ENCODE peak calls at places on chromosomes 13 and 19, in eight cellular contexts. One of them, this sample, is unnamed.

GRCh38 chr19:572891-573825 is 762 bp downstream of the BSG start:
- DNase-seq in GM23338: peak; percentile 59
- DNase-seq in keratinocyte: no peak
- DNase-seq in Karpas-422: peak; percentile 59
- DNase-seq in mesendoderm: peak; percentile 74
- DNase-seq in MM.1S: peak; percentile 28
- DNase-seq in hepatocyte: peak; percentile 70
- DNase-seq in neural progenitor cell: peak; percentile 78
- DNase-seq in this sample: no peak

GRCh38 chr19:8355631-8356402 is 8.1 kb upstream of the ANGPTL4 start:
- DNase-seq in hepatocyte: peak; percentile 53
- DNase-seq in MM.1S: no peak
- DNase-seq in Karpas-422: no peak
- DNase-seq in neural progenitor cell: no peak
- DNase-seq in GM23338: no peak
- DNase-seq in mesendoderm: no peak
- DNase-seq in keratinocyte: peak; percentile 84
- DNase-seq in this sample: peak; percentile 70

GRCh38 chr19:5436101-5436947 is 18.9 kb upstream of the ZNRF4 start:
- DNase-seq in keratinocyte: no peak
- DNase-seq in GM23338: peak; percentile 96
- DNase-seq in MM.1S: no peak
- DNase-seq in mesendoderm: peak; percentile 90
- DNase-seq in hepatocyte: peak; percentile 68
- DNase-seq in Karpas-422: no peak
- DNase-seq in neural progenitor cell: peak; percentile 95
- DNase-seq in this sample: no peak

GRCh38 chr19:40035996-40036395 is 20.0 kb downstream of the ZNF780B start:
- DNase-seq in mesendoderm: peak; percentile 26
- DNase-seq in GM23338: peak; percentile 4
- DNase-seq in MM.1S: no peak
- DNase-seq in keratinocyte: no peak
- DNase-seq in neural progenitor cell: no peak
- DNase-seq in Karpas-422: no peak
- DNase-seq in hepatocyte: no peak
- DNase-seq in this sample: no peak

GRCh38 chr19:53057904-53058579 is 13.5 kb downstream of the ERVV-2 start:
- DNase-seq in hepatocyte: peak; percentile 86
- DNase-seq in mesendoderm: peak; percentile 67
- DNase-seq in Karpas-422: no peak
- DNase-seq in MM.1S: no peak
- DNase-seq in neural progenitor cell: peak; percentile 66
- DNase-seq in keratinocyte: no peak
- DNase-seq in GM23338: peak; percentile 97
- DNase-seq in this sample: no peak

GRCh38 chr13:87712012-87712411 is 40.8 kb downstream of the SLITRK5 start:
- DNase-seq in MM.1S: no peak
- DNase-seq in GM23338: peak; percentile 32
- DNase-seq in Karpas-422: no peak
- DNase-seq in mesendoderm: no peak
- DNase-seq in keratinocyte: no peak
- DNase-seq in neural progenitor cell: peak; percentile 3
- DNase-seq in hepatocyte: no peak
- DNase-seq in this sample: no peak

GRCh38 chr19:35555301-35556005 is 8.0 kb downstream of the ATP4A start:
- DNase-seq in mesendoderm: peak; percentile 75
- DNase-seq in keratinocyte: no peak
- DNase-seq in Karpas-422: peak; percentile 67
- DNase-seq in neural progenitor cell: peak; percentile 75
- DNase-seq in GM23338: peak; percentile 84
- DNase-seq in MM.1S: no peak
- DNase-seq in hepatocyte: no peak
- DNase-seq in this sample: no peak

GRCh38 chr19:32166238-32166637 is 179.2 kb upstream of the ZNF507 start:
- DNase-seq in GM23338: no peak
- DNase-seq in MM.1S: no peak
- DNase-seq in neural progenitor cell: no peak
- DNase-seq in hepatocyte: no peak
- DNase-seq in mesendoderm: no peak
- DNase-seq in Karpas-422: no peak
- DNase-seq in keratinocyte: no peak
- DNase-seq in this sample: no peak

GRCh38 chr19:3398114-3398899 is 31.9 kb downstream of the NFIC start:
- DNase-seq in hepatocyte: peak; percentile 62
- DNase-seq in neural progenitor cell: peak; percentile 46
- DNase-seq in GM23338: peak; percentile 63
- DNase-seq in Karpas-422: no peak
- DNase-seq in mesendoderm: peak; percentile 39
- DNase-seq in keratinocyte: no peak
- DNase-seq in MM.1S: no peak
- DNase-seq in this sample: no peak

GRCh38 chr19:47768604-47769003 is 9.9 kb upstream of the SELENOW start:
- DNase-seq in MM.1S: no peak
- DNase-seq in Karpas-422: no peak
- DNase-seq in GM23338: no peak
- DNase-seq in neural progenitor cell: no peak
- DNase-seq in mesendoderm: no peak
- DNase-seq in keratinocyte: no peak
- DNase-seq in hepatocyte: no peak
- DNase-seq in this sample: no peak

GRCh38 chr13:46385946-46386345 is 1.1 kb downstream of the RUBCNL start:
- DNase-seq in mesendoderm: peak; percentile 81
- DNase-seq in GM23338: peak; percentile 32
- DNase-seq in neural progenitor cell: peak; percentile 5
- DNase-seq in Karpas-422: no peak
- DNase-seq in MM.1S: no peak
- DNase-seq in hepatocyte: no peak
- DNase-seq in keratinocyte: no peak
- DNase-seq in this sample: no peak
- H3K79me2 ChIP-seq in mesendoderm: no peaks in the 10 kb centered on the region
- H3K79me2 ChIP-seq in GM23338: no peaks in the 10 kb centered on the region
- H3K79me2 ChIP-seq in neural progenitor cell: no peaks in the 10 kb centered on the region
- H3K79me2 ChIP-seq in Karpas-422: no peaks in the 10 kb centered on the region
- H3K79me2 ChIP-seq in MM.1S: no peaks in the 10 kb centered on the region
- H3K79me2 ChIP-seq in hepatocyte: no peaks in the 10 kb centered on the region
- H3K79me2 ChIP-seq in keratinocyte: no peaks in the 10 kb centered on the region
- H3K79me2 ChIP-seq in this sample: no peaks in the 10 kb centered on the region

DNA sequence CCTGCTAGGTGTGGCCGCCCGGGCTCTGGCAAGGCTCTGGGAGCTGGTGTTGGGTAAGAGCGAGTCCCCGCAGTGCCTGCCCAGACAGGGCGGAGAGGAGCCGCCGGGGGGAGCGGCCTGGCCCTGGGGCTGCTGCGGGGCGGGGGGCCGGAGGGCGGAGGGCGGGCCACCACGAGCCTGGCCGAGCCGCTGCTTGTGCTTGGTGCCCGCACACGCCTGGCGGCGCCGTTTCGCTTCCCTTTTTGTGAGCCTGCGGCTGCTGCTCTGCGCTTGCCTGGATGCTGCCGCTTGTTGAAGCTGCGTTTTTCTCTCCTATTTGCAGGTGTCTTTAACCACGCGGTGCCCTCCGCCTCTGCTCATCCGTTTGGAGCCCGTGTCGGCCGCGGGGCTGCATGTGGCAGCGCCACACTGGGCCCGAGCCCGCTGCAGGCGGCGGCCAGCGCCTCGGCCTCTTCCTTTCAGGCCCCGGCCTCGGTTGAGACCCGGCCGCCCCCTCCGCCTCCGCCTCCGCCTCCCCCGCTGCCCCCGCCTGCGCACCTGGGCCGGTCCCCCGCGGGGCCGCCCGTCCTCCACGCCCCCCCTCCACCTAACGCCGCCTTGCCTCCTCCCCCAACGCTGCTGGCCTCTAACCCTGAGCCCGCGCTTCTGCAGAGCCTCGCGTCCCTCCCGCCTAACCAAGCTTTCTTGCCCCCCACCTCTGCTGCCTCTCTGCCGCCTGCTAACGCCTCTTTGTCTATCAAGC is 8.5 kb downstream of the PLEKHJ1 start:
- DNase-seq in Karpas-422: no peak
- DNase-seq in hepatocyte: no peak
- DNase-seq in keratinocyte: no peak
- DNase-seq in mesendoderm: no peak
- DNase-seq in GM23338: peak; percentile 33
- DNase-seq in MM.1S: no peak
- DNase-seq in neural progenitor cell: no peak
- DNase-seq in this sample: no peak
- H3K4me2 ChIP-seq in Karpas-422: no peak overlapping the region
- H3K4me2 ChIP-seq in hepatocyte: no peak overlapping the region
- H3K4me2 ChIP-seq in keratinocyte: no peak overlapping the region
- H3K4me2 ChIP-seq in mesendoderm: no peak overlapping the region
- H3K4me2 ChIP-seq in GM23338: no peak overlapping the region
- H3K4me2 ChIP-seq in MM.1S: no peak overlapping the region
- H3K4me2 ChIP-seq in neural progenitor cell: no peak overlapping the region
- H3K4me2 ChIP-seq in this sample: no peak overlapping the region

GRCh38 chr13:27257233-27257568 is 5.8 kb downstream of the RPL21 start:
- DNase-seq in mesendoderm: no peak
- DNase-seq in neural progenitor cell: no peak
- DNase-seq in GM23338: no peak
- DNase-seq in hepatocyte: no peak
- DNase-seq in Karpas-422: no peak
- DNase-seq in MM.1S: no peak
- DNase-seq in keratinocyte: no peak
- DNase-seq in this sample: no peak

GRCh38 chr13:27251166-27252088 is at the start of gene RPL21:
- DNase-seq in mesendoderm: peak; percentile 97
- DNase-seq in MM.1S: peak; percentile 86
- DNase-seq in neural progenitor cell: peak; percentile 94
- DNase-seq in Karpas-422: peak; percentile 98
- DNase-seq in hepatocyte: peak; percentile 96
- DNase-seq in keratinocyte: peak; percentile 72
- DNase-seq in GM23338: peak; percentile 96
- DNase-seq in this sample: peak; percentile 86

GRCh38 chr13:27257648-27258253 is 6.4 kb downstream of the RPL21 start:
- DNase-seq in neural progenitor cell: no peak
- DNase-seq in hepatocyte: no peak
- DNase-seq in MM.1S: no peak
- DNase-seq in Karpas-422: no peak
- DNase-seq in keratinocyte: no peak
- DNase-seq in GM23338: no peak
- DNase-seq in mesendoderm: no peak
- DNase-seq in this sample: no peak

GRCh38 chr13:27250833-27251165 is 559 bp upstream of the RPL21 start:
- DNase-seq in keratinocyte: no peak
- DNase-seq in Karpas-422: no peak
- DNase-seq in neural progenitor cell: no peak
- DNase-seq in GM23338: no peak
- DNase-seq in hepatocyte: no peak
- DNase-seq in MM.1S: no peak
- DNase-seq in mesendoderm: no peak
- DNase-seq in this sample: no peak

GRCh38 chr13:27252467-27252866 is 1.1 kb downstream of the RPL21 start:
- DNase-seq in keratinocyte: no peak
- DNase-seq in MM.1S: no peak
- DNase-seq in neural progenitor cell: no peak
- DNase-seq in hepatocyte: no peak
- DNase-seq in Karpas-422: no peak
- DNase-seq in GM23338: no peak
- DNase-seq in mesendoderm: no peak
- DNase-seq in this sample: no peak
- H3K79me2 ChIP-seq in keratinocyte: peaks cover 65% of the 10 kb centered on the region
- H3K79me2 ChIP-seq in MM.1S: peaks cover 60% of the 10 kb centered on the region
- H3K79me2 ChIP-seq in neural progenitor cell: peaks cover 87% of the 10 kb centered on the region
- H3K79me2 ChIP-seq in hepatocyte: peaks cover 65% of the 10 kb centered on the region
- H3K79me2 ChIP-seq in Karpas-422: peaks cover 52% of the 10 kb centered on the region
- H3K79me2 ChIP-seq in GM23338: peaks cover 68% of the 10 kb centered on the region
- H3K79me2 ChIP-seq in mesendoderm: peaks cover 33% of the 10 kb centered on the region
- H3K79me2 ChIP-seq in this sample: peaks cover 72% of the 10 kb centered on the region

GRCh38 chr13:19601749-19602725 is 31.4 kb upstream of the MPHOSPH8 start:
- DNase-seq in hepatocyte: peak; percentile 66
- DNase-seq in keratinocyte: no peak
- DNase-seq in Karpas-422: no peak
- DNase-seq in MM.1S: peak; percentile 38
- DNase-seq in mesendoderm: peak; percentile 71
- DNase-seq in neural progenitor cell: peak; percentile 77
- DNase-seq in GM23338: peak; percentile 82
- DNase-seq in this sample: peak; percentile 46
- H3K4me2 ChIP-seq in hepatocyte: peak overlapping the region; percentile 95
- H3K4me2 ChIP-seq in keratinocyte: peak overlapping the region; percentile 89
- H3K4me2 ChIP-seq in Karpas-422: no peak overlapping the region
- H3K4me2 ChIP-seq in MM.1S: peak overlapping the region; percentile 41
- H3K4me2 ChIP-seq in mesendoderm: peak overlapping the region; percentile 59
- H3K4me2 ChIP-seq in neural progenitor cell: peak overlapping the region; percentile 85
- H3K4me2 ChIP-seq in GM23338: peak overlapping the region; percentile 92
- H3K4me2 ChIP-seq in this sample: peak overlapping the region; percentile 94

GRCh38 chr13:78161266-78161665 is 242.6 kb upstream of the EDNRB start:
- DNase-seq in Karpas-422: no peak
- DNase-seq in neural progenitor cell: no peak
- DNase-seq in mesendoderm: no peak
- DNase-seq in MM.1S: no peak
- DNase-seq in GM23338: no peak
- DNase-seq in keratinocyte: no peak
- DNase-seq in hepatocyte: no peak
- DNase-seq in this sample: no peak
- H3K79me2 ChIP-seq in Karpas-422: no peaks in the 10 kb centered on the region
- H3K79me2 ChIP-seq in neural progenitor cell: no peaks in the 10 kb centered on the region
- H3K79me2 ChIP-seq in mesendoderm: no peaks in the 10 kb centered on the region
- H3K79me2 ChIP-seq in MM.1S: no peaks in the 10 kb centered on the region
- H3K79me2 ChIP-seq in GM23338: no peaks in the 10 kb centered on the region
- H3K79me2 ChIP-seq in keratinocyte: no peaks in the 10 kb centered on the region
- H3K79me2 ChIP-seq in hepatocyte: no peaks in the 10 kb centered on the region
- H3K79me2 ChIP-seq in this sample: no peaks in the 10 kb centered on the region

DNA sequence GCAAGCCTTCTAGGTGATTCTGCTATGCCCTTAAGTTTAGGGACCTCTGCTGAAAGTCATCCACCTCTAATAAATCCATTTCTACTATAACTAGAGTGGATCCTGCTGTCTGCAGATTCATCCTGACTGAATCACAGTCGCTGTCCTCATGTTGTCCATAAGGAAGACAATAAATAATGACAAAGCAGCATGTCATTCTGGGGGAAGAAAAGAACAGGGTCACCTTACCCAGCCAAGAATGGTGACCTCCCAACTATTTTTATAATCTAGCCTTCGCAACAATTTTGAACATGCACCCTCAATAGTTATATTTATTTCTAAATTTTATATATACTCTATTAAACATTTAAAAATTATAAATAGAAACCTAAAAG is 45.0 kb upstream of the UBE2L5 start:
- DNase-seq in MM.1S: no peak
- DNase-seq in GM23338: no peak
- DNase-seq in mesendoderm: no peak
- DNase-seq in keratinocyte: no peak
- DNase-seq in hepatocyte: no peak
- DNase-seq in neural progenitor cell: no peak
- DNase-seq in Karpas-422: no peak
- DNase-seq in this sample: no peak
- H3K4me2 ChIP-seq in MM.1S: peak overlapping the region; percentile 80
- H3K4me2 ChIP-seq in GM23338: peak overlapping the region; percentile 48
- H3K4me2 ChIP-seq in mesendoderm: no peak overlapping the region
- H3K4me2 ChIP-seq in keratinocyte: no peak overlapping the region
- H3K4me2 ChIP-seq in hepatocyte: no peak overlapping the region
- H3K4me2 ChIP-seq in neural progenitor cell: no peak overlapping the region
- H3K4me2 ChIP-seq in Karpas-422: peak overlapping the region; percentile 78
- H3K4me2 ChIP-seq in this sample: peak overlapping the region; percentile 32